ENCODE peak calls at places on chromosomes 6 and 20, in seven cellular contexts. G, A, H, R, J, C and F are unnamed samples.

GRCh38 chr20:11278461-11278860 is 604.7 kb upstream of the JAG1 start:
- DNase-seq in G (no peak), A (no peak), J (no peak), C (no peak), H (no peak), R (no peak), F (no peak)

GRCh38 chr20:56826971-56827645 is 198.0 kb downstream of the TFAP2C start:
- DNase-seq in H (no peak), R (no peak), G (no peak), J (no peak), A (no peak), C (peak; percentile 96), F (no peak)

GRCh38 chr20:61420781-61421180 is 168.7 kb downstream of the CDH4 start:
- DNase-seq in C (no peak), G (no peak), H (no peak), R (no peak), J (no peak), A (no peak), F (no peak)

GRCh38 chr6:13407709-13408695 is 79.4 kb downstream of the GFOD1 start:
- DNase-seq in R (peak; percentile 65), G (no peak), A (no peak), J (peak; percentile 58), C (peak; percentile 93), H (no peak), F (no peak)

GRCh38 chr6:165624871-165625639 is 38.0 kb downstream of the PDE10A start:
- DNase-seq in R (no peak), J (no peak), C (no peak), A (no peak), H (no peak), G (no peak), F (no peak)

GRCh38 chr6:101178748-101179147 is 214.8 kb upstream of the GRIK2 start:
- DNase-seq in J (no peak), A (no peak), C (no peak), H (no peak), G (no peak), R (no peak), F (no peak)

GRCh38 chr6:72622094-72622540 is 253 bp downstream of the KCNQ5 start:
- DNase-seq in J (peak; percentile 22), C (peak; percentile 40), R (no peak), A (no peak), H (no peak), G (peak; percentile 50), F (no peak)

GRCh38 chr6:92810913-92811312 is 608.4 kb downstream of the EPHA7 start:
- DNase-seq in J (no peak), A (no peak), R (no peak), C (peak; percentile 31), H (peak; percentile 3), G (no peak), F (no peak)

GRCh38 chr6:156840136-156840535 is 63.0 kb downstream of the ARID1B start:
- DNase-seq in J (no peak), H (no peak), G (no peak), R (no peak), A (no peak), C (no peak), F (no peak)

GRCh38 chr6:125220712-125221111 is 67.1 kb downstream of the TPD52L1 start:
- DNase-seq in C (no peak), J (no peak), G (no peak), H (no peak), A (peak; percentile 44), R (no peak), F (no peak)

GRCh38 chr6:28005975-28006374 is 48.9 kb downstream of the OR2B6 start:
- DNase-seq in G (no peak), H (no peak), R (no peak), C (no peak), J (no peak), A (no peak), F (no peak)

GRCh38 chr20:38426006-38426405 is 9.1 kb downstream of the SNHG17 start:
- DNase-seq in A (no peak), J (peak; percentile 76), R (no peak), H (no peak), C (peak; percentile 97), G (no peak), F (no peak)

GRCh38 chr6:163705923-163706322 is 291.4 kb downstream of the QKI start:
- DNase-seq in R (no peak), J (no peak), G (no peak), A (no peak), C (no peak), H (no peak), F (no peak)

GRCh38 chr6:167811689-167812487 is 14.8 kb upstream of the AFDN start:
- DNase-seq in A (no peak), C (no peak), R (no peak), J (no peak), H (no peak), G (no peak), F (no peak)

GRCh38 chr20:39861381-39861780 is 827.7 kb downstream of the MAFB start:
- DNase-seq in J (no peak), R (no peak), G (no peak), A (no peak), C (no peak), H (no peak), F (no peak)

GRCh38 chr6:160103825-160104100 is 17.9 kb upstream of the SLC22A1 start:
- DNase-seq in G (no peak), J (no peak), C (no peak), R (peak; percentile 49), A (no peak), H (no peak), F (peak; percentile 41)

GRCh38 chr6:72952808-72953630 is 272.3 kb downstream of the KHDC1L start:
- DNase-seq in H (no peak), A (no peak), C (peak; percentile 54), R (no peak), G (no peak), J (no peak), F (no peak)

GRCh38 chr6:111727798-111728197 is 122.1 kb upstream of the TRAF3IP2 start:
- DNase-seq in H (peak; percentile 16), A (no peak), C (no peak), J (no peak), R (no peak), G (no peak), F (no peak)

GRCh38 chr6:143970827-143971226 is 37.2 kb downstream of the PLAGL1 start:
- DNase-seq in J (no peak), C (no peak), R (no peak), H (no peak), A (no peak), G (no peak), F (no peak)

GRCh38 chr6:137237413-137238170 is 18.4 kb upstream of the IFNGR1 start:
- DNase-seq in J (peak; percentile 55), A (no peak), C (peak; percentile 82), R (no peak), H (no peak), G (no peak), F (no peak)

GRCh38 chr20:62887147-62887859 is 25.7 kb upstream of the TCFL5 start:
- DNase-seq in G (no peak), C (peak; percentile 96), J (no peak), H (no peak), A (peak; percentile 89), R (no peak), F (peak; percentile 75)

GRCh38 chr20:32877507-32877906 is 18.8 kb downstream of the EFCAB8 start:
- DNase-seq in H (no peak), A (peak; percentile 30), R (no peak), C (no peak), G (no peak), J (no peak), F (no peak)

GRCh38 chr6:159169557-159170332 is 545 bp downstream of the FNDC1 start:
- DNase-seq in J (peak; percentile 25), H (no peak), G (no peak), R (peak; percentile 61), C (no peak), A (no peak), F (no peak)

GRCh38 chr6:3623451-3624267 is 127.9 kb downstream of the PXDC1 start:
- DNase-seq in H (no peak), A (no peak), C (no peak), R (no peak), J (no peak), G (peak; percentile 6), F (peak; percentile 38)

GRCh38 chr20:63947638-63948456 is 8.4 kb downstream of the UCKL1 start:
- DNase-seq in J (no peak), A (no peak), C (no peak), R (peak; percentile 61), G (no peak), H (no peak), F (no peak)

GRCh38 chr20:63702036-63702665 is 5.6 kb downstream of the ARFRP1 start:
- DNase-seq in H (no peak), R (peak; percentile 57), A (no peak), G (no peak), J (no peak), C (no peak), F (peak; percentile 70)

GRCh38 chr20:43309266-43309665 is 119.6 kb upstream of the PTPRT start:
- DNase-seq in G (no peak), C (no peak), H (no peak), J (no peak), R (no peak), A (no peak), F (no peak)

GRCh38 chr6:34490390-34491090 is 24.7 kb downstream of the PACSIN1 start:
- DNase-seq in C (no peak), J (no peak), G (no peak), H (no peak), R (no peak), A (no peak), F (peak; percentile 14)

GRCh38 chr20:17407550-17407949 is 123.6 kb downstream of the BFSP1 start:
- DNase-seq in G (no peak), J (no peak), R (no peak), A (no peak), H (no peak), C (no peak), F (no peak)

GRCh38 chr20:45174434-45175364 is at the start of gene PI3:
- DNase-seq in A (peak; percentile 89), G (no peak), H (no peak), C (peak; percentile 98), R (no peak), J (no peak), F (no peak)